ENCODE peak calls at places on chromosomes 6 and 20, in ten cellular contexts. U is ovary, A is suprapubic skin, Z is adrenal gland, X is HepG2, F is IMR-90, B is Peyer's patch, C is heart left ventricle, L is stomach, W is vagina. Y is an unnamed sample.

GRCh38 chr6:31354248-31354647 is 2.7 kb downstream of the HLA-B start:
- DNase-seq in L (no peak), W (no peak), C (no peak), Z (no peak), A (no peak), U (no peak), X (no peak), B (no peak), F (no peak), Y (no peak)

GRCh38 chr6:108406943-108407342 is 112.1 kb downstream of the AFG1L start:
- DNase-seq in U (no peak), F (no peak), B (no peak), C (no peak), Z (no peak), L (no peak), A (no peak), W (no peak), X (no peak), Y (no peak)

GRCh38 chr6:10722570-10722819 is 375 bp upstream of the TMEM14C start:
- DNase-seq in F (no peak), L (no peak), Z (no peak), B (no peak), W (no peak), U (no peak), X (no peak), A (no peak), C (no peak), Y (no peak)

GRCh38 chr6:136753624-136754023 is 38.7 kb downstream of the MAP3K5 start:
- DNase-seq in B (peak), Z (no peak), A (no peak), C (no peak), L (no peak), W (no peak), X (no peak), U (no peak), F (no peak), Y (no peak)

GRCh38 chr6:15855311-15855710 is 192.5 kb upstream of the DTNBP1 start:
- DNase-seq in A (no peak), F (no peak), L (no peak), U (no peak), Z (no peak), X (no peak), B (no peak), W (no peak), C (no peak), Y (no peak)

GRCh38 chr6:29552512-29553051 is 7.0 kb downstream of the UBD start:
- DNase-seq in W (no peak), A (no peak), X (no peak), L (no peak), Z (no peak), C (no peak), F (peak), B (no peak), U (no peak), Y (no peak)

GRCh38 chr20:46558511-46558959 is 8.1 kb upstream of the OCSTAMP start:
- DNase-seq in A (peak), U (peak), C (no peak), W (no peak), Z (peak), B (no peak), L (peak), F (peak), X (peak), Y (no peak)

GRCh38 chr6:4640139-4640538 is 136.1 kb upstream of the CDYL start:
- DNase-seq in B (no peak), W (no peak), L (no peak), X (no peak), A (no peak), C (no peak), U (no peak), Z (no peak), F (peak), Y (no peak)

GRCh38 chr6:56595490-56596122 is 47.1 kb downstream of the DST start:
- DNase-seq in W (no peak), F (peak), U (peak), X (peak), Z (no peak), L (peak), A (no peak), B (peak), C (no peak), Y (peak)

DNA sequence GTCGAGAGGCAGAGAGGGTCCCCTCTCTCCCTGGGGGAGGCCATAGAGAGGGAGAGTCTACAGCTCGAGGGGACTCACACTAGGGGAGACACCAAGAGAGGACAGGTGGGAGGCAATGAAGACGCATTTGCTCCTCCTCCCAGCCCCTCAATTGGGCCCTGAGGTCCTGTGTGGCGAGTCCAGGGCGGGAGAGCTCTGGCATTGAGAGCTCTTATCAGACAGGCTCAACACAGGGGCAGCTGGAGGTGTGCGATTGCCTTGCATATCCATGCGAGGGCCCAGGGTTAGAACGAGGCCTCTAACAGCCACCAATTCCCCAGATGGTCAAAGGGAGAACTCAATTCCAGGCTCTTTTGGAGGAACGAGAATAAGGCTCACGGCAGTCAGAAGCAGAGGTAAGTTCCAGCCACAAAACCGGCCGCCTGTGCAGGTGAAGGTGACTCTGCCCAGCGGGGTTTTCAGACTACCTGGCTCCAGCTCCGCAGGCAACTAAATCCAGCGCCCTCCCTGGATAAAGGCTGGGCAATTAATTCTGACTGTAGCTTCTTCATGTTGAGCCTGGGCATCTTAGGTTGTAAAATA is 94.0 kb upstream of the MPC1 start:
- DNase-seq in Z (no peak), C (no peak), W (no peak), L (no peak), A (peak), X (no peak), F (no peak), U (no peak), B (no peak), Y (no peak)
- H3K4me3 ChIP-seq in Z (no peak), C (no peak), W (no peak), L (no peak), A (no peak), X (no peak), F (no peak), U (no peak), B (no peak), Y (no peak)

GRCh38 chr20:50512323-50512722 is 2.1 kb downstream of the PTPN1 start:
- DNase-seq in Z (no peak), C (no peak), B (no peak), L (no peak), U (no peak), X (no peak), F (no peak), W (no peak), A (no peak), Y (no peak)
- TF ChIP-seq POLR2A in Z (no peak), C (no peak), B (no peak), L (no peak), U (no peak), X (no peak), F (no peak), W (no peak), A (no peak), Y (no peak)

GRCh38 chr20:57566803-57567459 is 6.0 kb downstream of the PCK1 start:
- DNase-seq in A (no peak), X (no peak), W (no peak), Z (no peak), U (no peak), C (no peak), F (no peak), L (no peak), B (no peak), Y (no peak)
- H3K27ac ChIP-seq in A (no peak), X (peak), W (no peak), Z (no peak), U (no peak), C (no peak), F (no peak), L (no peak), B (no peak), Y (no peak)

GRCh38 chr6:111030008-111031006 is 48.5 kb downstream of the RPF2 start:
- DNase-seq in Z (no peak), A (no peak), X (no peak), L (no peak), U (peak), W (no peak), F (no peak), C (peak), B (no peak), Y (no peak)
- H3K4me3 ChIP-seq in Z (no peak), A (no peak), X (no peak), L (no peak), U (no peak), W (no peak), F (no peak), C (no peak), B (no peak), Y (no peak)

DNA sequence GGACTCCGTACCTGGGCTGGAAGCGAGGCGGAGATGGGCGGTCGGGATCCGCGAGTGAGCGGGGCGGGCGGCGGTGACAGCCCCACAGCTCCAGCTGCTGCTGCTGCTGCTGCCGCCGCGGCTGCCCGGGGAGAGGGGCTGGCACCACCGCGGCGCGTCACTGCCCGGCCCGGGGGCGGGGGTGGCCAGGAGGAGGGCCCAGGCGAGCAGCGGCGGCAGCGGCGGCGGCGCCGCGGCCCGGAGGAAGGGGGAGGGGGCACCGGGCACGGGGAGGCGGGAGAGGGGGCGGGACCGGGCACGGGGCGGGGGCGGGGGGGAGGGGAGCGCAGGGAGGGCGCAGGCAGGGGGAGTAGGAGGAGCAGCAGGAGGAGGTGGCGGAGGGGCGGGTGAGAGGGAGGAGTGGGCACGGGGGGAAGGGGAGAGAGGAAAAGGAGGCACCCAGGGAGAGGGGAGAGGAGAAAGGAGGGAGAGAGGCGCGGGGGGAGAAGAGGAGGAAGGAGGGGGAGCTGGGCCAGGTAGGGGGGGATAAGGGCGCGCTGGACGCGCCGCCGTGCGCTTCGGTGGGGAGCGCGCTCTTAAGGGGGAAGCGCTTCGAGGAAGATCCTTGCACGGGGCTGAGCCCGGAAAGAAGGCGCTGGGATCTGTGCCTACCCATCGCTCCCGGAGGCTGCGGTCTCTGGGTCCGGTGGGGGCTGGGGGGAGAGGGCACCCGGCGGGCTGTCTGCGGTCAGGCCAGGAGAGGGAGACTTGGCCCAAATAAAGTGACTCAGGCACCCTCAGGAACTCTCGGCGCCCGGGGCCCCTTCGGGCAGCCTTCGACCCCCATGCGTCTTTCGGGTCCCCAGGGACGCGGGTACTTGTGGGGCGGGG is 101.5 kb downstream of the NOL4L start:
- DNase-seq in L (peak), X (peak), A (peak), C (peak), B (peak), Z (peak), W (no peak), F (peak), U (peak), Y (peak)
- TF ChIP-seq POLR2A in L (no peak), X (peak), A (no peak), C (no peak), B (peak), Z (peak), W (no peak), F (peak), U (no peak), Y (peak)

GRCh38 chr20:51276331-51276730 is 253.4 kb upstream of the KCNG1 start:
- DNase-seq in A (no peak), C (no peak), F (no peak), Z (no peak), X (no peak), B (no peak), U (no peak), L (no peak), W (no peak), Y (no peak)
- H3K27ac ChIP-seq in A (no peak), C (no peak), F (no peak), Z (no peak), X (no peak), B (no peak), U (no peak), L (no peak), W (no peak), Y (no peak)

GRCh38 chr20:1687053-1687452 is 29.5 kb upstream of the SIRPG start:
- DNase-seq in B (no peak), X (no peak), L (no peak), F (no peak), C (no peak), Z (no peak), A (no peak), W (no peak), U (no peak), Y (no peak)
- H3K4me3 ChIP-seq in B (no peak), X (no peak), L (no peak), F (no peak), C (no peak), Z (no peak), A (no peak), W (no peak), U (no peak), Y (no peak)

GRCh38 chr6:129684323-129684884 is 25.6 kb downstream of the ARHGAP18 start:
- DNase-seq in C (no peak), Z (no peak), A (no peak), W (no peak), L (no peak), F (no peak), U (no peak), B (no peak), X (no peak), Y (no peak)
- TF ChIP-seq POLR2A in C (no peak), Z (no peak), A (no peak), W (no peak), L (no peak), F (no peak), U (no peak), B (no peak), X (no peak), Y (no peak)